ENCODE peak calls at places on chromosomes 12 and 14, in four cellular contexts. V is WTC11, M is GM12878, S is HepG2. N is an unnamed sample.

GRCh38 chr12:19288603-19289244 is 150.6 kb upstream of the AEBP2 start:
- DNase-seq in V (no peak), M (no peak), S (peak), N (peak)

GRCh38 chr14:79248131-79248530 is 963.2 kb downstream of the DIO2 start:
- DNase-seq in M (no peak), V (no peak), S (no peak), N (no peak)

GRCh38 chr12:106954462-106955376 is 988 bp upstream of the TMEM263 start:
- DNase-seq in V (peak), M (no peak), S (no peak), N (peak)

GRCh38 chr12:93749515-93749914 is 72.3 kb downstream of the CRADD start:
- DNase-seq in S (no peak), M (no peak), V (no peak), N (no peak)

GRCh38 chr12:93571854-93572711 is at the start of gene SOCS2:
- DNase-seq in V (peak), M (no peak), S (no peak), N (peak)

GRCh38 chr14:100345711-100346110 is 22.6 kb downstream of the SLC25A47 start:
- DNase-seq in M (no peak), S (no peak), V (no peak), N (no peak)

GRCh38 chr12:76383988-76384387 is 35.8 kb upstream of the BBS10 start:
- DNase-seq in V (no peak), S (no peak), M (no peak), N (no peak)

GRCh38 chr12:40224439-40225291 is at the start of gene LRRK2:
- DNase-seq in S (no peak), M (no peak), V (peak), N (peak)

GRCh38 chr12:70774055-70774454 is 136.8 kb upstream of the PTPRB start:
- DNase-seq in M (no peak), S (no peak), V (no peak), N (no peak)

GRCh38 chr14:55133416-55133815 is 4.4 kb downstream of the LGALS3 start:
- DNase-seq in V (no peak), S (no peak), M (no peak), N (no peak)

GRCh38 chr14:23076785-23077408 is 18.0 kb downstream of the ACIN1 start:
- DNase-seq in S (peak), V (no peak), M (no peak), N (peak)

GRCh38 chr14:100639280-100639679 is 52.1 kb upstream of the BEGAIN start:
- DNase-seq in M (no peak), V (no peak), S (no peak), N (no peak)

GRCh38 chr14:75661499-75661814 is 411 bp downstream of the TTLL5 start:
- DNase-seq in S (no peak), M (no peak), V (no peak), N (no peak)

GRCh38 chr14:104603623-104604401 is 760 bp downstream of the TMEM179 start:
- DNase-seq in V (peak), S (no peak), M (no peak), N (no peak)

GRCh38 chr12:124884587-124885438 is 21.1 kb upstream of the SCARB1 start:
- DNase-seq in M (no peak), S (peak), V (peak), N (peak)

GRCh38 chr12:120651821-120652220 is 11.4 kb downstream of the CABP1 start:
- DNase-seq in S (no peak), M (no peak), V (no peak), N (no peak)

GRCh38 chr12:7756993-7757392 is 8.0 kb upstream of the NANOGNB start:
- DNase-seq in S (no peak), V (no peak), M (no peak), N (no peak)

GRCh38 chr14:49550284-49551184 is 35.6 kb downstream of the RPS29 start:
- DNase-seq in M (no peak), S (peak), V (no peak), N (peak)

GRCh38 chr12:70044170-70044569 is 199.1 kb upstream of the CNOT2 start:
- DNase-seq in S (no peak), M (no peak), V (no peak), N (no peak)

GRCh38 chr12:122721057-122721545 is 4.5 kb upstream of the HCAR3 start:
- DNase-seq in V (no peak), S (peak), M (peak), N (no peak)

GRCh38 chr12:71888521-71888920 is 49.0 kb downstream of the TBC1D15 start:
- DNase-seq in V (no peak), S (no peak), M (no peak), N (no peak)
- TF ChIP-seq TCF7 in V (no peak), S (no peak), M (no peak), N (no peak)

DNA sequence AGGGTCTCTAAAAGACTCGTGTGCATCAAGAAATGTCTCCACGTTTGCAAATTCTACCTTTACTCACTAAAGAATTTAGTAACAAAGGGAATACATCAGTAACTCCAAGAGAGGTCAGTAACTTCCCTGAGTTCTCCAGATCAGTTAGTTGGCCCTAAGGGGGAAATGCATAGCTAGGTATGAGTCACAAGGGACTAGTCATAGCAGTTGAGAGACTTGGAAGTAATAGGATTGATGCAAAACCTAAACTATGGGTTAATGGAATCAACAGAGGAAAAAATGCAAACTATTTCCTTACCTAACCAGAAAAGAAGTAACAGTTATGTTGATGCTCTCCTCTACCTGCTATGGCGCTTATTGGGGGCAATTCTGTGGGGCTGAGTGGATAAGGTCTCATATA is 148.8 kb upstream of the GARIN6 start:
- DNase-seq in V (no peak), M (no peak), S (no peak), N (no peak)
- TF ChIP-seq TCF7 in V (no peak), M (no peak), S (no peak), N (no peak)

GRCh38 chr12:1373887-1374286 is 220.5 kb downstream of the FBXL14 start:
- DNase-seq in S (no peak), V (no peak), M (no peak), N (no peak)
- TF ChIP-seq TCF7 in S (no peak), V (no peak), M (no peak), N (no peak)

GRCh38 chr12:128932521-128932920 is 79.2 kb downstream of the GLT1D1 start:
- DNase-seq in V (no peak), S (no peak), M (no peak), N (no peak)

GRCh38 chr12:128928361-128928760 is 75.1 kb downstream of the GLT1D1 start:
- DNase-seq in S (no peak), M (no peak), V (no peak), N (no peak)

GRCh38 chr12:128933039-128933438 is 79.8 kb downstream of the GLT1D1 start:
- DNase-seq in V (no peak), S (no peak), M (no peak), N (peak)

GRCh38 chr12:128929046-128929445 is 75.8 kb downstream of the GLT1D1 start:
- DNase-seq in S (no peak), V (no peak), M (no peak), N (no peak)

GRCh38 chr12:128930591-128930990 is 77.3 kb downstream of the GLT1D1 start:
- DNase-seq in M (no peak), S (no peak), V (no peak), N (no peak)
- TF ChIP-seq TCF7 in M (no peak), S (no peak), V (no peak), N (no peak)

GRCh38 chr14:102993523-102993922 is 63.8 kb downstream of the CDC42BPB start:
- DNase-seq in S (peak), V (no peak), M (no peak), N (no peak)
- TF ChIP-seq TCF7 in S (no peak), V (no peak), M (no peak), N (no peak)

DNA sequence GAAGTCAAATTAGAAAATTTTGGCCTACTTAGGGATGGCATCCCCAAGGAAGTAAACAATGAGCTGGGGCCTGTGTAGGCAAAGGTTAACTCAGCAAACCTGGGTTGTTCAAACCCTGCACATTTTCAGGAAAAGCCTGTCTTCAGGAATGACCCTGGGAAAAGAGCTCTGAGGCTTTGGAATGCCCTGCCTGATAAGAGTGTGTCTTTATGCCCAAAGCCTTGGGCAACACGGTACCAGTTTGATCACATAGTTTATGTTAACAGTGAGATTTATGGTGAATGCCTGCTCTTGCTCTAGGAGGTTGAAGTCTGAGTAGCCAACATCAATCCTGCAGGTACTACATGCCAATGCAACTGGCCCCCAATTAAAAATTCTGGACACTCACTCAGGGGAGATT is 28.2 kb upstream of the STAB2 start:
- DNase-seq in M (no peak), V (no peak), S (no peak), N (no peak)
- TF ChIP-seq TCF7 in M (no peak), V (no peak), S (no peak), N (no peak)